ENCODE peak calls at places on chromosomes 16 and 17, in five cellular contexts. R, O, V, B and C are unnamed samples.

GRCh38 chr17:68892193-68892592 is 63.0 kb downstream of the ABCA8 start:
- DNase-seq in R (no peak), O (no peak), V (no peak), B (no peak), C (no peak)

GRCh38 chr16:322476-323143 is 29.9 kb downstream of the AXIN1 start:
- DNase-seq in R (no peak), O (no peak), V (no peak), B (no peak), C (no peak)

GRCh38 chr16:89111263-89111662 is 17.6 kb downstream of the ACSF3 start:
- DNase-seq in R (no peak), O (no peak), V (peak), B (no peak), C (no peak)

GRCh38 chr17:30547778-30548177 is 70.6 kb downstream of the GOSR1 start:
- DNase-seq in R (no peak), O (no peak), V (no peak), B (no peak), C (no peak)

GRCh38 chr16:89269805-89270665 is 52.5 kb downstream of the ZNF778 start:
- DNase-seq in R (no peak), O (no peak), V (peak), B (peak), C (no peak)

GRCh38 chr16:67861877-67862276 is 11.0 kb upstream of the EDC4 start:
- DNase-seq in R (no peak), O (no peak), V (no peak), B (no peak), C (no peak)

GRCh38 chr16:20865420-20866126 is 34.6 kb downstream of the DCUN1D3 start:
- DNase-seq in R (no peak), O (no peak), V (no peak), B (peak), C (no peak)

GRCh38 chr17:28053044-28053670 is 10.7 kb downstream of the NLK start:
- DNase-seq in R (no peak), O (no peak), V (no peak), B (no peak), C (no peak)

GRCh38 chr16:54506691-54507090 is 220.1 kb upstream of the IRX3 start:
- DNase-seq in R (no peak), O (no peak), V (no peak), B (no peak), C (no peak)

GRCh38 chr16:23148513-23149266 is 562 bp downstream of the USP31 start:
- DNase-seq in R (peak), O (peak), V (peak), B (peak), C (no peak)

GRCh38 chr17:81371910-81372760 is 23.1 kb upstream of the BAHCC1 start:
- DNase-seq in R (no peak), O (no peak), V (peak), B (no peak), C (no peak)

GRCh38 chr16:67803894-67804293 is 2.5 kb downstream of the RANBP10 start:
- DNase-seq in R (no peak), O (no peak), V (peak), B (no peak), C (no peak)

GRCh38 chr17:31015639-31016038 is 44.8 kb downstream of the RNF135 start:
- DNase-seq in R (no peak), O (no peak), V (no peak), B (no peak), C (no peak)

GRCh38 chr17:78101542-78101941 is 27.0 kb downstream of the TMC6 start:
- DNase-seq in R (no peak), O (no peak), V (no peak), B (no peak), C (no peak)

GRCh38 chr16:88013766-88014165 is 62.5 kb downstream of the BANP start:
- DNase-seq in R (no peak), O (no peak), V (no peak), B (no peak), C (no peak)

GRCh38 chr16:3087243-3087791 is 11.8 kb downstream of the ZSCAN10 start:
- DNase-seq in R (no peak), O (no peak), V (peak), B (no peak), C (no peak)

GRCh38 chr16:62022688-62023087 is 13.6 kb downstream of the CDH8 start:
- DNase-seq in R (no peak), O (no peak), V (no peak), B (no peak), C (no peak)

GRCh38 chr17:12024332-12024731 is 3.7 kb downstream of the MAP2K4 start:
- DNase-seq in R (no peak), O (no peak), V (no peak), B (peak), C (peak)

GRCh38 chr17:12022310-12022709 is 1.6 kb downstream of the MAP2K4 start:
- DNase-seq in R (no peak), O (no peak), V (no peak), B (no peak), C (no peak)

GRCh38 chr17:12021604-12022003 is 927 bp downstream of the MAP2K4 start:
- DNase-seq in R (no peak), O (no peak), V (no peak), B (no peak), C (no peak)

DNA sequence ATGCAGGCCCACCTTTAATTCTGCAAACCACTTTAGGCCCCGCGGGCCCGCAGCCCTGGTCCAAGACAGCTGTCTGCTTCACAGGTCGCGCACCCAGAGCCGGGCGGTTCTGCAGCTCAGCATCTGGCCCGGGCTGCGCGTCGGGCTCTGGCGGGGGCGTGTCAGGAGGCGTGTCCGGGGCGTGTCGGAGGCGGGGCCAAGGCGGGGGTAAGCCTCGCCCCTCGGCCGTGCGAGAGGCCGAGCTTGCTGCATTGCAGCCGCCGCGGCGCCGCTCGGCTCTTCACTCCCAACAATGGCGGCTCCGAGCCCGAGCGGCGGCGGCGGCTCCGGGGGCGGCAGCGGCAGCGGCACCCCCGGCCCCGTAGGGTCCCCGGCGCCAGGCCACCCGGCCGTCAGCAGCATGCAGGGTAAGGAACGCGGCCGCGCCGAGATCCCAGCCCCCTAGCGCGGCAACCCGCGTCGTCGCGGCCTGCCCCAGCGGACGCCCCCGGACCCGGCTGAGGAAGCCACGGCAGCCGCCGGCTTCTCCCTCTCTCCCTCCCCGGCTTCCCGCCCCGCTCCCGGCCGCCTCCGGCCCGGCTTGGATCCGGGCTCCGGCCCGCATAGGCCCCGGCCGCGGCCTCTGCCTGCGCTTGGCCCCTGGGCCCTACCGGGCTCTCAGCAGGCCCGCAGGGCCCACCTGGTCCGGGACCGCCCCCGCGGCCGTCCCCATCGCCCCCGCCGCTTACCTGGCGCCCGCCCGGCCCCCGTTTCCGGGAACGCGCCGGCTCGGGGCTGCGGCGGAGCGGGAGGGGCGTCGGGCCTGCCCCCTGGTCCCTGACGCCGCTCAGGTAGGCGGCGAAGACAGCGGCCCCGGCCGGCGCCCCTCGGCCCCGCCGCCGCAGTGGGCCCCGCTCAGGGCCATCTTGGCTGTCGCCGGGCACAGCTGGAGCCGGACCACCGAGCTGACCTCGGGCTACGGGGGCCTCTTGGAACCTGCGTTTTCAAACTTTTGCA is at the start of gene MAP2K4:
- DNase-seq in R (peak), O (peak), V (peak), B (peak), C (peak)
- H3K4me3 ChIP-seq in R (peak), O (peak), V (peak), B (peak), C (peak)

DNA sequence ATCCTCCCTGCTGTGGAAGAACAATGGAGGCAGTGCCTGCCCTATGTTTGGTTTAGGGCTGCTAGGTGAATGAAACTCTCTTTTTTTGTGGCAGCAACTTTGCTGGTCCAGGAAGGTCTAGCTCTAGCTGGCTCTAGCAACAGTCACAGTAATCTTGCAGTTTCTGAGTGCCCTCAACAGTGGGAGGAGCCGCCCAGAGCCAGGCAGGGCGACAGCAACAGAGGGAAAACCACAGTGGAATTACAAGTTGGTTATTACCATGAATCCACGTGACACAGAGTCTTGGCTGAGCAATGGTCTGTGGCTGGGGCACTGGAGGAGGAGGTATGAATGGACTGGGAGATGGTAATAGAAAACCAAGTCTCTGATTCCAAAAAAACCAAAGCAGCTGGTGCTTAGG is 10.3 kb downstream of the HSPB9 start:
- DNase-seq in R (no peak), O (peak), V (no peak), B (peak), C (peak)
- H3K4me3 ChIP-seq in R (no peak), O (no peak), V (no peak), B (no peak), C (no peak)

GRCh38 chr17:16197276-16197675 is 18.1 kb downstream of the NCOR1 start:
- DNase-seq in R (no peak), O (no peak), V (no peak), B (no peak), C (no peak)

DNA sequence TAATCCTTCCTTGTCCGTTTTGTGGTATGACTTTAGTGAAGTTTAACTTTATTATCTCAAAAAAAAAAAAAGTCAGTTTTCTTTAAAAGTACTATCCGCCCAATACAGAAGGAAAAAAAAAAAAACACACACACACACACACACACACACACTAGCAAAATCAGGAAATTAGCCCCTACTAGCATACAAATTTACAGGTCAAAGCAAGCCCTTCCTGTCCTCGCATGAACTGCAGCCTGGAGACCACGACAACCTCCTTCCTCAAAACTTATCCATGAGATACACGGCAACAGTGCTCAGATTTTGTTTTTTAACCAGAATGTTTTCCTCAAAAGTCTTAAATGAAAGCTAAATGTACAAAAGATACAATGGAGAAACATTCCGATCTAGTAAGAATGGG is 16.2 kb downstream of the NCOR1 start:
- DNase-seq in R (no peak), O (no peak), V (no peak), B (no peak), C (no peak)
- H3K4me3 ChIP-seq in R (no peak), O (no peak), V (no peak), B (no peak), C (no peak)

DNA sequence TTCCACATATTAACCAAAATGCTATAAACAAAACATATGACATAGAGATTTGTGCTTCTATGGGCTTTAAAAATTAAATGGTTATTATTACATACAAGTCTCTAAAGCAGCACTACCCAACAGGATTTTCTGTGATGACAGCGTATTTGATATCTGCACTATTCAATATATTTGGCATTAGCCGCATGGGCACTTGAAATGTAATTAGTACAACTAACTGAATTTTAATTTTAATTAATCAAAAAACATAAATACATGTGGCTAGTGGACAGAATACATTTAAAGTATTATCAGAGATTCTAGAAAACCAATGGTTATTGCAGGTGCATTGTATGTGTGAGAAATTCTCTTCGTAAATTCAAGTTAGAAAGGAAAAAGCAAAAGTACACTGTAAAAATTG is 45.9 kb downstream of the BRIP1 start:
- DNase-seq in R (no peak), O (no peak), V (no peak), B (no peak), C (no peak)
- H3K4me3 ChIP-seq in R (no peak), O (no peak), V (no peak), B (no peak), C (no peak)

GRCh38 chr17:47252209-47252608 is 1.4 kb upstream of the ITGB3 start:
- DNase-seq in R (no peak), O (no peak), V (no peak), B (no peak), C (no peak)

GRCh38 chr17:47253541-47254402 is at the start of gene ITGB3:
- DNase-seq in R (peak), O (peak), V (peak), B (peak), C (no peak)

GRCh38 chr17:47251421-47251940 is 2.1 kb upstream of the ITGB3 start:
- DNase-seq in R (no peak), O (no peak), V (no peak), B (no peak), C (no peak)

GRCh38 chr17:47252766-47253512 is 688 bp upstream of the ITGB3 start:
- DNase-seq in R (peak), O (no peak), V (no peak), B (no peak), C (no peak)

GRCh38 chr17:47254403-47254943 is 846 bp downstream of the ITGB3 start:
- DNase-seq in R (peak), O (no peak), V (no peak), B (no peak), C (no peak)
- H3K4me3 ChIP-seq in R (peak), O (peak), V (peak), B (peak), C (peak)

DNA sequence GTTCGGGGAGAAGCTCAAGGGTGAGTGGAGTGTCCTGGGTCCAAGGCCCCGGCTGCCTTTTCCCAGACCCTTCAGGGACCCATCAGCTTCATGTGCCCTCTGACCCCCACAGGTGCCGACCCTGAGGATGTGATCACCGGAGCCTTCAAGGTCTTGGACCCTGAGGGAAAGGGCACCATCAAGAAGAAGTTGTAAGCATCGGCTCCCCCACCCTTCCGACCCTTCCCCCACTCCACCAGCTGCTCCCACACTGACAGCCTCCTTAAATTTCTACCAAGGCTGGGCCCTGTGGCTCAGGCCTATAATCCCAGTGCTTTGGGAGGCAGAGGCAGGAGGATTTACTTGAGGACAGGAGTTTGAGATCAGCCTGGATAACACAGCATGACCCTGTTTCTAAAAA is 1.9 kb downstream of the MYL11 start:
- DNase-seq in R (no peak), O (no peak), V (no peak), B (no peak), C (no peak)
- H3K4me3 ChIP-seq in R (no peak), O (no peak), V (no peak), B (no peak), C (no peak)